ENCODE peak calls at places on chromosomes 6 and 20, in four cellular contexts. One of them, this sample, is unnamed.

GRCh38 chr6:35044771-35045275 is 96.3 kb downstream of the TCP11 start:
- DNase-seq in HS-27A: no peak
- DNase-seq in Right ventricle myocardium inferior: no peak
- DNase-seq in T-helper 17 cell: no peak
- DNase-seq in this sample: no peak

GRCh38 chr20:50987493-50988210 is 29.0 kb downstream of the MOCS3 start:
- DNase-seq in HS-27A: peak
- DNase-seq in Right ventricle myocardium inferior: no peak
- DNase-seq in T-helper 17 cell: peak
- DNase-seq in this sample: peak

GRCh38 chr6:157688960-157689599 is 134.0 kb upstream of the SNX9 start:
- DNase-seq in HS-27A: no peak
- DNase-seq in Right ventricle myocardium inferior: no peak
- DNase-seq in T-helper 17 cell: no peak
- DNase-seq in this sample: peak

GRCh38 chr6:169239181-169239580 is 14.5 kb downstream of the THBS2 start:
- DNase-seq in HS-27A: no peak
- DNase-seq in Right ventricle myocardium inferior: no peak
- DNase-seq in T-helper 17 cell: no peak
- DNase-seq in this sample: no peak

GRCh38 chr6:33923857-33924514 is 120.2 kb upstream of the MLN start:
- DNase-seq in HS-27A: no peak
- DNase-seq in Right ventricle myocardium inferior: peak
- DNase-seq in T-helper 17 cell: no peak
- DNase-seq in this sample: no peak

GRCh38 chr20:61429458-61430227 is 177.6 kb downstream of the CDH4 start:
- DNase-seq in HS-27A: no peak
- DNase-seq in Right ventricle myocardium inferior: no peak
- DNase-seq in T-helper 17 cell: no peak
- DNase-seq in this sample: no peak

GRCh38 chr20:32792316-32792715 is 27.4 kb upstream of the MAPRE1 start:
- DNase-seq in HS-27A: no peak
- DNase-seq in Right ventricle myocardium inferior: no peak
- DNase-seq in T-helper 17 cell: peak
- DNase-seq in this sample: no peak

GRCh38 chr6:125300992-125301434 is 754 bp downstream of the HDDC2 start:
- DNase-seq in HS-27A: no peak
- DNase-seq in Right ventricle myocardium inferior: no peak
- DNase-seq in T-helper 17 cell: no peak
- DNase-seq in this sample: peak

GRCh38 chr6:132934496-132934895 is 120.1 kb downstream of the RPS12 start:
- DNase-seq in HS-27A: no peak
- DNase-seq in Right ventricle myocardium inferior: no peak
- DNase-seq in T-helper 17 cell: no peak
- DNase-seq in this sample: peak

GRCh38 chr6:105272783-105273182 is 93.0 kb upstream of the POPDC3 start:
- DNase-seq in HS-27A: no peak
- DNase-seq in Right ventricle myocardium inferior: no peak
- DNase-seq in T-helper 17 cell: no peak
- DNase-seq in this sample: peak

GRCh38 chr6:145801021-145801420 is 13.6 kb downstream of the FBXO30 start:
- DNase-seq in HS-27A: no peak
- DNase-seq in Right ventricle myocardium inferior: no peak
- DNase-seq in T-helper 17 cell: no peak
- DNase-seq in this sample: no peak

GRCh38 chr20:51042657-51043247 is 19.8 kb upstream of the KCNG1 start:
- DNase-seq in HS-27A: no peak
- DNase-seq in Right ventricle myocardium inferior: no peak
- DNase-seq in T-helper 17 cell: no peak
- DNase-seq in this sample: no peak

GRCh38 chr6:43009124-43009523 is 4.6 kb downstream of the MEA1 start:
- DNase-seq in HS-27A: no peak
- DNase-seq in Right ventricle myocardium inferior: no peak
- DNase-seq in T-helper 17 cell: peak
- DNase-seq in this sample: peak

GRCh38 chr20:50187403-50188051 is 3.1 kb upstream of the CEBPB start:
- DNase-seq in HS-27A: no peak
- DNase-seq in Right ventricle myocardium inferior: no peak
- DNase-seq in T-helper 17 cell: no peak
- DNase-seq in this sample: peak

GRCh38 chr20:51456511-51457280 is 85.8 kb downstream of the NFATC2 start:
- DNase-seq in HS-27A: peak
- DNase-seq in Right ventricle myocardium inferior: peak
- DNase-seq in T-helper 17 cell: no peak
- DNase-seq in this sample: peak

GRCh38 chr20:1345756-1346093 is 16.8 kb upstream of the SDCBP2 start:
- DNase-seq in HS-27A: no peak
- DNase-seq in Right ventricle myocardium inferior: no peak
- DNase-seq in T-helper 17 cell: no peak
- DNase-seq in this sample: no peak

GRCh38 chr6:106069478-106069877 is 16.7 kb upstream of the PRDM1 start:
- DNase-seq in HS-27A: no peak
- DNase-seq in Right ventricle myocardium inferior: no peak
- DNase-seq in T-helper 17 cell: no peak
- DNase-seq in this sample: peak

GRCh38 chr6:118799826-118800225 is 94.1 kb upstream of the ASF1A start:
- DNase-seq in HS-27A: no peak
- DNase-seq in Right ventricle myocardium inferior: no peak
- DNase-seq in T-helper 17 cell: no peak
- DNase-seq in this sample: no peak

This sample was measured in foreskin fibroblast.